ENCODE peak calls at places on chromosomes 7 and 10, in nine cellular contexts. One of them, this sample, is unnamed.

GRCh38 chr7:527723-528122 is 8.1 kb upstream of the PDGFA start:
- DNase-seq in A549: peak; percentile 19
- DNase-seq in lung: no peak
- DNase-seq in SJSA1: no peak
- DNase-seq in heart right ventricle: no peak
- DNase-seq in CD8-positive, alpha-beta memory T cell: no peak
- DNase-seq in testis: no peak
- DNase-seq in lower lobe of right lung: no peak
- DNase-seq in mesendoderm: no peak
- DNase-seq in this sample: no peak

GRCh38 chr7:50953820-50954219 is 171.1 kb upstream of the GRB10 start:
- DNase-seq in A549: no peak
- DNase-seq in lung: no peak
- DNase-seq in SJSA1: peak; percentile 23
- DNase-seq in heart right ventricle: peak; percentile 19
- DNase-seq in CD8-positive, alpha-beta memory T cell: no peak
- DNase-seq in testis: no peak
- DNase-seq in lower lobe of right lung: no peak
- DNase-seq in mesendoderm: peak; percentile 50
- DNase-seq in this sample: no peak

GRCh38 chr7:66639773-66640172 is 11.1 kb downstream of the KCTD7 start:
- DNase-seq in A549: no peak
- DNase-seq in lung: no peak
- DNase-seq in SJSA1: no peak
- DNase-seq in heart right ventricle: no peak
- DNase-seq in CD8-positive, alpha-beta memory T cell: no peak
- DNase-seq in testis: no peak
- DNase-seq in lower lobe of right lung: no peak
- DNase-seq in mesendoderm: peak; percentile 72
- DNase-seq in this sample: no peak

GRCh38 chr10:91691981-91692380 is 59.1 kb upstream of the PPP1R3C start:
- DNase-seq in A549: no peak
- DNase-seq in lung: no peak
- DNase-seq in SJSA1: no peak
- DNase-seq in heart right ventricle: no peak
- DNase-seq in CD8-positive, alpha-beta memory T cell: no peak
- DNase-seq in testis: no peak
- DNase-seq in lower lobe of right lung: no peak
- DNase-seq in mesendoderm: no peak
- DNase-seq in this sample: no peak

GRCh38 chr10:31650010-31650409 is 278.6 kb downstream of the ARHGAP12 start:
- DNase-seq in A549: peak; percentile 14
- DNase-seq in lung: peak; percentile 42
- DNase-seq in SJSA1: peak; percentile 59
- DNase-seq in heart right ventricle: peak; percentile 90
- DNase-seq in CD8-positive, alpha-beta memory T cell: no peak
- DNase-seq in testis: peak; percentile 66
- DNase-seq in lower lobe of right lung: no peak
- DNase-seq in mesendoderm: no peak
- DNase-seq in this sample: peak; percentile 93

GRCh38 chr10:26052326-26052725 is 118.3 kb downstream of the MYO3A start:
- DNase-seq in A549: no peak
- DNase-seq in lung: no peak
- DNase-seq in SJSA1: no peak
- DNase-seq in heart right ventricle: no peak
- DNase-seq in CD8-positive, alpha-beta memory T cell: no peak
- DNase-seq in testis: no peak
- DNase-seq in lower lobe of right lung: no peak
- DNase-seq in mesendoderm: no peak
- DNase-seq in this sample: no peak

GRCh38 chr10:95573953-95574604 is 12.9 kb upstream of the SORBS1 start:
- DNase-seq in A549: no peak
- DNase-seq in lung: no peak
- DNase-seq in SJSA1: no peak
- DNase-seq in heart right ventricle: no peak
- DNase-seq in CD8-positive, alpha-beta memory T cell: no peak
- DNase-seq in testis: no peak
- DNase-seq in lower lobe of right lung: no peak
- DNase-seq in mesendoderm: no peak
- DNase-seq in this sample: no peak

GRCh38 chr10:112972606-112973005 is 22.6 kb downstream of the TCF7L2 start:
- DNase-seq in A549: no peak
- DNase-seq in lung: no peak
- DNase-seq in SJSA1: no peak
- DNase-seq in heart right ventricle: no peak
- DNase-seq in CD8-positive, alpha-beta memory T cell: no peak
- DNase-seq in testis: no peak
- DNase-seq in lower lobe of right lung: no peak
- DNase-seq in mesendoderm: no peak
- DNase-seq in this sample: no peak

GRCh38 chr10:18659784-18660561 is 742 bp downstream of the ARL5B start:
- DNase-seq in A549: peak; percentile 51
- DNase-seq in lung: peak; percentile 51
- DNase-seq in SJSA1: peak; percentile 14
- DNase-seq in heart right ventricle: no peak
- DNase-seq in CD8-positive, alpha-beta memory T cell: no peak
- DNase-seq in testis: no peak
- DNase-seq in lower lobe of right lung: no peak
- DNase-seq in mesendoderm: peak; percentile 68
- DNase-seq in this sample: peak; percentile 33

GRCh38 chr10:68871731-68872342 is 29.3 kb upstream of the DDX50 start:
- DNase-seq in A549: no peak
- DNase-seq in lung: no peak
- DNase-seq in SJSA1: no peak
- DNase-seq in heart right ventricle: no peak
- DNase-seq in CD8-positive, alpha-beta memory T cell: no peak
- DNase-seq in testis: peak; percentile 17
- DNase-seq in lower lobe of right lung: no peak
- DNase-seq in mesendoderm: peak; percentile 37
- DNase-seq in this sample: peak; percentile 64

GRCh38 chr7:94417261-94417660 is 22.6 kb downstream of the COL1A2 start:
- DNase-seq in A549: no peak
- DNase-seq in lung: no peak
- DNase-seq in SJSA1: no peak
- DNase-seq in heart right ventricle: no peak
- DNase-seq in CD8-positive, alpha-beta memory T cell: no peak
- DNase-seq in testis: no peak
- DNase-seq in lower lobe of right lung: no peak
- DNase-seq in mesendoderm: no peak
- DNase-seq in this sample: no peak

GRCh38 chr10:103745264-103746247 is 109.8 kb downstream of the SH3PXD2A start:
- DNase-seq in A549: no peak
- DNase-seq in lung: no peak
- DNase-seq in SJSA1: no peak
- DNase-seq in heart right ventricle: no peak
- DNase-seq in CD8-positive, alpha-beta memory T cell: peak; percentile 52
- DNase-seq in testis: no peak
- DNase-seq in lower lobe of right lung: no peak
- DNase-seq in mesendoderm: peak; percentile 53
- DNase-seq in this sample: no peak

GRCh38 chr10:118017071-118017740 is 29.5 kb downstream of the RAB11FIP2 start:
- DNase-seq in A549: no peak
- DNase-seq in lung: no peak
- DNase-seq in SJSA1: no peak
- DNase-seq in heart right ventricle: no peak
- DNase-seq in CD8-positive, alpha-beta memory T cell: no peak
- DNase-seq in testis: no peak
- DNase-seq in lower lobe of right lung: no peak
- DNase-seq in mesendoderm: no peak
- DNase-seq in this sample: no peak

GRCh38 chr10:112842832-112843360 is 107.2 kb upstream of the TCF7L2 start:
- DNase-seq in A549: no peak
- DNase-seq in lung: no peak
- DNase-seq in SJSA1: no peak
- DNase-seq in heart right ventricle: no peak
- DNase-seq in CD8-positive, alpha-beta memory T cell: no peak
- DNase-seq in testis: no peak
- DNase-seq in lower lobe of right lung: no peak
- DNase-seq in mesendoderm: peak; percentile 43
- DNase-seq in this sample: peak; percentile 41

GRCh38 chr7:45456747-45457146 is 117.4 kb upstream of the ADCY1 start:
- DNase-seq in A549: no peak
- DNase-seq in lung: no peak
- DNase-seq in SJSA1: no peak
- DNase-seq in heart right ventricle: no peak
- DNase-seq in CD8-positive, alpha-beta memory T cell: no peak
- DNase-seq in testis: no peak
- DNase-seq in lower lobe of right lung: no peak
- DNase-seq in mesendoderm: no peak
- DNase-seq in this sample: no peak

GRCh38 chr10:77386833-77387232 is 250.8 kb downstream of the KCNMA1 start:
- DNase-seq in A549: no peak
- DNase-seq in lung: no peak
- DNase-seq in SJSA1: peak; percentile 61
- DNase-seq in heart right ventricle: no peak
- DNase-seq in CD8-positive, alpha-beta memory T cell: no peak
- DNase-seq in testis: no peak
- DNase-seq in lower lobe of right lung: no peak
- DNase-seq in mesendoderm: no peak
- DNase-seq in this sample: no peak

GRCh38 chr10:8049874-8050560 is 4.5 kb upstream of the GATA3 start:
- DNase-seq in A549: peak; percentile 47
- DNase-seq in lung: no peak
- DNase-seq in SJSA1: peak; percentile 21
- DNase-seq in heart right ventricle: no peak
- DNase-seq in CD8-positive, alpha-beta memory T cell: no peak
- DNase-seq in testis: no peak
- DNase-seq in lower lobe of right lung: no peak
- DNase-seq in mesendoderm: peak; percentile 90
- DNase-seq in this sample: no peak

GRCh38 chr10:8050561-8051108 is 3.9 kb upstream of the GATA3 start:
- DNase-seq in A549: peak; percentile 78
- DNase-seq in lung: no peak
- DNase-seq in SJSA1: peak; percentile 54
- DNase-seq in heart right ventricle: no peak
- DNase-seq in CD8-positive, alpha-beta memory T cell: peak; percentile 57
- DNase-seq in testis: no peak
- DNase-seq in lower lobe of right lung: no peak
- DNase-seq in mesendoderm: peak; percentile 89
- DNase-seq in this sample: no peak

GRCh38 chr10:8048281-8049008 is 6.0 kb upstream of the GATA3 start:
- DNase-seq in A549: no peak
- DNase-seq in lung: no peak
- DNase-seq in SJSA1: no peak
- DNase-seq in heart right ventricle: no peak
- DNase-seq in CD8-positive, alpha-beta memory T cell: peak; percentile 73
- DNase-seq in testis: no peak
- DNase-seq in lower lobe of right lung: no peak
- DNase-seq in mesendoderm: no peak
- DNase-seq in this sample: no peak

GRCh38 chr10:8047452-8048280 is 6.8 kb upstream of the GATA3 start:
- DNase-seq in A549: no peak
- DNase-seq in lung: no peak
- DNase-seq in SJSA1: no peak
- DNase-seq in heart right ventricle: no peak
- DNase-seq in CD8-positive, alpha-beta memory T cell: no peak
- DNase-seq in testis: no peak
- DNase-seq in lower lobe of right lung: no peak
- DNase-seq in mesendoderm: peak; percentile 94
- DNase-seq in this sample: no peak

GRCh38 chr10:8049151-8049873 is 5.2 kb upstream of the GATA3 start:
- DNase-seq in A549: peak; percentile 37
- DNase-seq in lung: no peak
- DNase-seq in SJSA1: no peak
- DNase-seq in heart right ventricle: no peak
- DNase-seq in CD8-positive, alpha-beta memory T cell: no peak
- DNase-seq in testis: no peak
- DNase-seq in lower lobe of right lung: no peak
- DNase-seq in mesendoderm: peak; percentile 86
- DNase-seq in this sample: no peak
- H3K4me1 ChIP-seq in A549: peaks cover 11% of the 10 kb centered on the region
- H3K4me1 ChIP-seq in lung: no peaks in the 10 kb centered on the region
- H3K4me1 ChIP-seq in SJSA1: peaks cover 29% of the 10 kb centered on the region
- H3K4me1 ChIP-seq in heart right ventricle: peaks cover 71% of the 10 kb centered on the region
- H3K4me1 ChIP-seq in CD8-positive, alpha-beta memory T cell: peaks cover 81% of the 10 kb centered on the region
- H3K4me1 ChIP-seq in testis: peaks cover 32% of the 10 kb centered on the region
- H3K4me1 ChIP-seq in lower lobe of right lung: peaks cover 71% of the 10 kb centered on the region
- H3K4me1 ChIP-seq in mesendoderm: peaks cover 15% of the 10 kb centered on the region
- H3K4me1 ChIP-seq in this sample: no peaks in the 10 kb centered on the region

GRCh38 chr10:80457554-80458262 is 3.6 kb downstream of the TSPAN14 start:
- DNase-seq in A549: no peak
- DNase-seq in lung: no peak
- DNase-seq in SJSA1: no peak
- DNase-seq in heart right ventricle: no peak
- DNase-seq in CD8-positive, alpha-beta memory T cell: no peak
- DNase-seq in testis: no peak
- DNase-seq in lower lobe of right lung: no peak
- DNase-seq in mesendoderm: peak; percentile 80
- DNase-seq in this sample: no peak
- H3K4me1 ChIP-seq in A549: peaks cover 77% of the 10 kb centered on the region
- H3K4me1 ChIP-seq in lung: peaks cover 16% of the 10 kb centered on the region
- H3K4me1 ChIP-seq in SJSA1: peaks cover 85% of the 10 kb centered on the region
- H3K4me1 ChIP-seq in heart right ventricle: peaks cover 86% of the 10 kb centered on the region
- H3K4me1 ChIP-seq in CD8-positive, alpha-beta memory T cell: peaks cover 70% of the 10 kb centered on the region
- H3K4me1 ChIP-seq in testis: peaks cover 68% of the 10 kb centered on the region
- H3K4me1 ChIP-seq in lower lobe of right lung: peaks cover 85% of the 10 kb centered on the region
- H3K4me1 ChIP-seq in mesendoderm: peaks cover 36% of the 10 kb centered on the region
- H3K4me1 ChIP-seq in this sample: peaks cover 47% of the 10 kb centered on the region

DNA sequence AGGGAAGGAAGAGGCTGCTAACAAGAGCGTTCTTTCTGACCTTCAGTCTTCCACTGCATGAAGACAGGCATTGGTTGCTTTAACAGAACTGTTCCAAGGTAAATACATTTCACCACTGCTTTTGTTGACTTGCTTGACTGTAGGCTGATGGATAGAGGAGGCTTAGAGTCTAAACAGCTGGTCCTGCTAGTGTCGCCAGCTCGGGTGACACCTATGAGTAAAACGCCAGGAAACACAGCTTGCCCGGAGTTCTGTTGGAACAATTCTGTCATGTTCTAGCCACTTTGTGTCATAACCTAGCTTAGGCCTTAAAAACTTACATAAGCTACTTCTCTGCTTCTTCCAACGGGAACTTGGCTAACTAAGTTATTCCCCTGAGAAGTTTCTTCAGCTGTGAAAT is 253.0 kb downstream of the BMPER start:
- DNase-seq in A549: no peak
- DNase-seq in lung: no peak
- DNase-seq in SJSA1: no peak
- DNase-seq in heart right ventricle: peak; percentile 36
- DNase-seq in CD8-positive, alpha-beta memory T cell: no peak
- DNase-seq in testis: no peak
- DNase-seq in lower lobe of right lung: no peak
- DNase-seq in mesendoderm: no peak
- DNase-seq in this sample: no peak
- H3K4me1 ChIP-seq in A549: peaks cover 10% of the 10 kb centered on the region
- H3K4me1 ChIP-seq in lung: no peaks in the 10 kb centered on the region
- H3K4me1 ChIP-seq in SJSA1: no peaks in the 10 kb centered on the region
- H3K4me1 ChIP-seq in heart right ventricle: peaks cover 9% of the 10 kb centered on the region
- H3K4me1 ChIP-seq in CD8-positive, alpha-beta memory T cell: no peaks in the 10 kb centered on the region
- H3K4me1 ChIP-seq in testis: no peaks in the 10 kb centered on the region
- H3K4me1 ChIP-seq in lower lobe of right lung: no peaks in the 10 kb centered on the region
- H3K4me1 ChIP-seq in mesendoderm: no peaks in the 10 kb centered on the region
- H3K4me1 ChIP-seq in this sample: no peaks in the 10 kb centered on the region

DNA sequence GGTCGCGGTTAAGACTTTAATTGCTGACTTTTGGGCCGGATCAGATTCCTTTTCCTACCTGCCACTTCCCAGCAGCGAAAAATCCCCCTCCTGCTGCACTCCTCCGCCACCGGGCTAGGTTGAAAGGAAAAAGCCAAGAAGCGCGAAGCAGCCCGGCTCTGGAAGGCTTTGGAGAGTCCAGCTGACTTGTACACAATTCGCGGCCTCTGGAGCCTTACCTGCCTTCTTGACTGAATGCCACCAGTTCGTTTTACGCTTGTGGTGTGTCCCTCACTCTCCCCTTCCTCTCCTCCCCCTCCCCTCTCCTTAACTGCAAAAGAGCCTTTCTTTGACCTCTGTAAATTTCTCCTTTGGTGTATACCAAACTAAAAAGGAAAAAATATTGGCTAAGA is 2.7 kb upstream of the FEZF1 start:
- DNase-seq in A549: no peak
- DNase-seq in lung: no peak
- DNase-seq in SJSA1: no peak
- DNase-seq in heart right ventricle: no peak
- DNase-seq in CD8-positive, alpha-beta memory T cell: no peak
- DNase-seq in testis: no peak
- DNase-seq in lower lobe of right lung: no peak
- DNase-seq in mesendoderm: peak; percentile 73
- DNase-seq in this sample: no peak
- H3K4me1 ChIP-seq in A549: no peaks in the 10 kb centered on the region
- H3K4me1 ChIP-seq in lung: peaks cover 12% of the 10 kb centered on the region
- H3K4me1 ChIP-seq in SJSA1: no peaks in the 10 kb centered on the region
- H3K4me1 ChIP-seq in heart right ventricle: peaks cover 60% of the 10 kb centered on the region
- H3K4me1 ChIP-seq in CD8-positive, alpha-beta memory T cell: no peaks in the 10 kb centered on the region
- H3K4me1 ChIP-seq in testis: peaks cover 12% of the 10 kb centered on the region
- H3K4me1 ChIP-seq in lower lobe of right lung: peaks cover 28% of the 10 kb centered on the region
- H3K4me1 ChIP-seq in mesendoderm: peaks cover 7% of the 10 kb centered on the region
- H3K4me1 ChIP-seq in this sample: peaks cover 21% of the 10 kb centered on the region